ENCODE peak calls at places on chromosome 22, in nine cellular contexts. P is K562, K is A549, Q is esophagus squamous epithelium, S is endothelial cell of umbilical vein, I is adrenal gland, G is sigmoid colon, H is NB4, D is HepG2. F is an unnamed sample.
A peak's percentile ranks its signal among the peaks of the same experiment; 100 is the strongest.

GRCh38 chr22:45335021-45335818 is 25.5 kb downstream of the FAM118A start:
- DNase-seq in P (no peak), K (no peak), Q (no peak), S (peak; percentile 32), I (peak; percentile 84), G (no peak), H (no peak), D (no peak), F (no peak)

GRCh38 chr22:35299217-35299716 is 427 bp upstream of the TOM1 start:
- DNase-seq in P (no peak), K (no peak), Q (no peak), S (no peak), I (peak; percentile 75), G (no peak), H (no peak), D (no peak), F (no peak)

GRCh38 chr22:48772286-48772907 is 1055.3 kb downstream of the BRD1 start:
- DNase-seq in P (no peak), K (no peak), Q (no peak), S (no peak), I (no peak), G (no peak), H (no peak), D (no peak), F (no peak)

GRCh38 chr22:35150163-35151107 is 84.5 kb downstream of the ISX start:
- DNase-seq in P (peak; percentile 53), K (peak; percentile 13), Q (no peak), S (peak; percentile 40), I (peak; percentile 51), G (peak; percentile 69), H (peak; percentile 71), D (peak; percentile 36), F (peak; percentile 53)

GRCh38 chr22:37485714-37486223 is 415 bp downstream of the MFNG start:
- DNase-seq in P (no peak), K (no peak), Q (no peak), S (peak; percentile 27), I (no peak), G (no peak), H (no peak), D (no peak), F (peak; percentile 33)

GRCh38 chr22:47613606-47614350 is 851.3 kb downstream of the TBC1D22A start:
- DNase-seq in P (no peak), K (no peak), Q (no peak), S (no peak), I (no peak), G (peak; percentile 40), H (no peak), D (no peak), F (no peak)

GRCh38 chr22:19220867-19221266 is 42.3 kb upstream of the SLC25A1 start:
- DNase-seq in P (no peak), K (no peak), Q (no peak), S (no peak), I (no peak), G (no peak), H (no peak), D (no peak), F (no peak)

GRCh38 chr22:19059481-19060278 is 62.5 kb downstream of the DGCR2 start:
- DNase-seq in P (no peak), K (no peak), Q (no peak), S (no peak), I (no peak), G (peak; percentile 58), H (no peak), D (no peak), F (no peak)

GRCh38 chr22:23206915-23207314 is 26.6 kb downstream of the BCR start:
- DNase-seq in P (peak; percentile 54), K (no peak), Q (no peak), S (no peak), I (no peak), G (no peak), H (no peak), D (no peak), F (no peak)

GRCh38 chr22:45334528-45334927 is 24.8 kb downstream of the FAM118A start:
- DNase-seq in P (no peak), K (no peak), Q (no peak), S (no peak), I (no peak), G (no peak), H (no peak), D (no peak), F (no peak)

DNA sequence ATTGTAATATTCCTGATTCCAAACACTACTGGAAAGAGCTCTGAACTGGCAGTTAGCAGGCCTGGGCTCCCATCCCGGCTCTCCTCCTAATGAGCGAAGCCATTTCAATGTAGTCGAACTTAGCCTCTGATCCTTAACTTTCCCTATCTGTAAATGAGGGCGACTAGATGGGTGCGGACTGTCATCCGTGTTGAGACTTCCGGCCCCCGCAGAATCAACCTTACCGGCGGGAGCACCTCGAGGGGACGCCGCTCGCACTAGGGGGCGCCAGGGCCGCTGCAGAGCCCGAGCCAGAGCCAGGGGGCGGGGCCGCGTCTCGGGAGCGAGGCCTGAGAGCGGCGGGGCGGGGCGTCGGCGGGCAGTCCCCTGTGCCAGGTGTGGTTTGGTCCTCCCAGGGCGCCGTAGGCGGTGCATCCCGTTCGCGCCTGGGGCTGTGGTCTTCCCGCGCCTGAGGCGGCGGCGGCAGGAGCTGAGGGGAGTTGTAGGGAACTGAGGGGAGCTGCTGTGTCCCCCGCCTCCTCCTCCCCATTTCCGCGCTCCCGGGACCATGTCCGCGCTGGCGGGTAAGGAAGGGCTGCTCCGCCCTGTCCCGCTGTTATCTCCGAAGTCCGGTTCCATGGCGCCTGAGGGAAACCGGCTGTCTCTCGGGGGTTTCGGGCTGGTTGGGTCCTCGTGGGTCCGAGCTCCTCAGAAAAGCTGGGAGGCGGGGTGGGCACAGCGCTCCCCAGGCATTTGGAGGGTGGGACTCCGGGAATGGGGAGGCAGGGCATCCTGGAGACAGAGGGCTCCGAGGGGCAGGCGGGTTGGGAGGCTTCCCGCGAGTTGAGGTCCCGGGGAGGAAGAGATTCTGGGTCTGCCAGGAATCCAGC is at the start of gene LIMK2:
- DNase-seq in P (peak; percentile 94), K (peak; percentile 78), Q (peak; percentile 66), S (peak; percentile 88), I (peak; percentile 95), G (peak; percentile 96), H (peak; percentile 92), D (peak; percentile 83), F (peak; percentile 97)
- TF ChIP-seq POLR2A in P (peak; percentile 76), K (peak; percentile 64), Q (peak; percentile 77), S (peak; percentile 88), I (peak; percentile 42), G (peak; percentile 53), H (peak; percentile 43), D (peak; percentile 83), F (peak; percentile 67)

GRCh38 chr22:39518996-39519680 is 1.2 kb upstream of the ATF4 start:
- DNase-seq in P (no peak), K (peak; percentile 43), Q (no peak), S (no peak), I (no peak), G (no peak), H (no peak), D (no peak), F (peak; percentile 82)
- TF ChIP-seq POLR2A in P (no peak), K (no peak), Q (no peak), S (no peak), I (no peak), G (no peak), H (no peak), D (peak; percentile 68), F (no peak)

GRCh38 chr22:43014062-43014875 is 680 bp downstream of the PACSIN2 start:
- DNase-seq in P (peak; percentile 48), K (no peak), Q (no peak), S (peak; percentile 29), I (peak; percentile 73), G (peak; percentile 77), H (peak; percentile 67), D (peak; percentile 32), F (peak; percentile 42)

GRCh38 chr22:43015677-43016042 is 711 bp upstream of the PACSIN2 start:
- DNase-seq in P (no peak), K (no peak), Q (no peak), S (no peak), I (no peak), G (no peak), H (no peak), D (no peak), F (no peak)

GRCh38 chr22:43013355-43014061 is 1.4 kb downstream of the PACSIN2 start:
- DNase-seq in P (no peak), K (no peak), Q (no peak), S (peak; percentile 64), I (peak; percentile 68), G (no peak), H (peak; percentile 47), D (peak; percentile 27), F (no peak)

GRCh38 chr22:43017525-43018290 is 2.8 kb upstream of the PACSIN2 start:
- DNase-seq in P (no peak), K (no peak), Q (no peak), S (no peak), I (no peak), G (no peak), H (no peak), D (no peak), F (no peak)

DNA sequence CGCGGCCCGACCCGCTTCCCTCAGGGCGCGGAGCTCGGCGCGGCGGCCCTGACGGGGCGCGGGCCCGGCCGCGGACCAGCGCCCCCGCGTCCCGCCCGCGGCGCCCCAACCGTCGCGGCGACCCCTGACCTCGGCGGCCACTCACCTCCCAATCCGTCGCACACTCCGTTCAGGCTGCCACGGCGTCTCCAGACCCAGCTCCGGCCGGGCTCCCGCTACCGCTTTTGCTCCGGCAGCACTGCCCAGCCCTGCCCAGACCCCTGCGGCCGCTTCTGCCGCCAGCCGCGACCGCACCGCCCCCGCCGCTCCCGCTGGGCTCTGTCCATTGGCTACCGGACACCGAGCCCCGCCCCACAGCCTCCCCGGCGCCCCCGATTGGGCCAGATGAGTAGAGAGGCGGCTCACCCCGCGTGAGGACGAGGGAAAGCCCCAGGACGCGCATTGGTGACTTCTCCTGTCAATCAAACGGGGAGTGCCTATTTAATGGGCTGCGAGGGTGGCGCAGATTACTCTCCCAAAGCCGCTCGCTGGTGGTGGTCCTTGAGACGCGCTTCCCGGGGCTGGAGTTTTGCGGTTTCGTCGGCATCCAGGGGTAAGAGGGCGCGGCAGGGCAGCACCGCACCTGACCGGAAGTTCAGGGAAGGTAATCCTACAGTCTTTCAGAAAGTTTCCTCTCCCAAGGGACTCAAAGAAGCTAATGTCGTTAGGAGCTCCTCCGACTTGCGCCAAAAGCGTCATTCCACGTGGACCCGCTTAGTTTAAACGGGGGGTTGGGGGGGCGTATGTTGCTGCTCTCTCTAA is at the start of gene PACSIN2:
- DNase-seq in P (peak; percentile 99), K (peak; percentile 93), Q (peak; percentile 97), S (peak; percentile 98), I (peak; percentile 100), G (peak; percentile 100), H (peak; percentile 98), D (peak; percentile 95), F (peak; percentile 99)
- TF ChIP-seq POLR2A in P (peak; percentile 95), K (peak; percentile 88), Q (peak; percentile 91), S (peak; percentile 81), I (peak; percentile 98), G (peak; percentile 83), H (peak; percentile 90), D (peak; percentile 99), F (peak; percentile 96)

GRCh38 chr22:46574993-46575914 is 37.8 kb upstream of the CELSR1 start:
- DNase-seq in P (no peak), K (peak; percentile 32), Q (no peak), S (peak; percentile 64), I (peak; percentile 77), G (peak; percentile 65), H (no peak), D (peak; percentile 84), F (no peak)
- TF ChIP-seq POLR2A in P (no peak), K (no peak), Q (no peak), S (no peak), I (no peak), G (no peak), H (no peak), D (peak; percentile 64), F (no peak)